ENCODE peak calls at places on chromosome 7, in ten cellular contexts. S is A549; L is brain microvascular endothelial cell; J is astrocyte of the spinal cord; A is CD8-positive, alpha-beta T cell; Q is psoas muscle; V is left ventricle myocardium inferior; C is Peyer's patch; Z is lower leg skin; M is OCI-LY7. P is an unnamed sample.
A peak's percentile ranks its signal among the peaks of the same experiment; 100 is the strongest.

GRCh38 chr7:82050134-82050533 is 280.3 kb upstream of the HGF start:
- DNase-seq in L (peak; percentile 85), J (peak; percentile 93), S (peak; percentile 95), M (no peak), A (no peak), Z (no peak), C (no peak), Q (no peak), V (no peak), P (no peak)

GRCh38 chr7:92873776-92874175 is 37.4 kb upstream of the CDK6 start:
- DNase-seq in L (no peak), Z (no peak), J (peak; percentile 39), Q (no peak), S (no peak), C (no peak), M (no peak), A (no peak), V (no peak), P (no peak)

GRCh38 chr7:78497730-78498129 is 699.2 kb downstream of the PHTF2 start:
- DNase-seq in V (no peak), M (no peak), Z (no peak), Q (no peak), A (no peak), L (no peak), J (no peak), S (no peak), C (no peak), P (no peak)

GRCh38 chr7:25389489-25390106 is 161.3 kb upstream of the NPVF start:
- DNase-seq in Q (no peak), L (peak; percentile 20), V (no peak), C (no peak), S (peak; percentile 54), J (peak; percentile 50), M (peak; percentile 50), Z (no peak), A (no peak), P (peak; percentile 20)

GRCh38 chr7:108114117-108114841 is 15.9 kb downstream of the LAMB4 start:
- DNase-seq in L (no peak), S (peak; percentile 35), J (no peak), Z (no peak), C (no peak), Q (no peak), V (no peak), A (no peak), M (peak; percentile 24), P (no peak)

GRCh38 chr7:10121641-10122040 is 852.0 kb upstream of the PHF14 start:
- DNase-seq in M (no peak), S (no peak), L (no peak), A (no peak), V (no peak), Z (no peak), C (no peak), J (no peak), Q (no peak), P (no peak)

GRCh38 chr7:149489391-149490024 is 8.1 kb downstream of the ZNF746 start:
- DNase-seq in Z (no peak), J (no peak), M (no peak), A (no peak), Q (peak; percentile 42), V (no peak), C (no peak), S (peak; percentile 50), L (no peak), P (no peak)

GRCh38 chr7:41047789-41048191 is 655.1 kb downstream of the INHBA start:
- DNase-seq in S (no peak), V (peak; percentile 47), J (peak; percentile 26), L (peak; percentile 66), C (no peak), Z (no peak), Q (no peak), M (no peak), A (no peak), P (no peak)

GRCh38 chr7:123599766-123600165 is 1.9 kb upstream of the ASB15 start:
- DNase-seq in J (no peak), M (no peak), C (no peak), V (no peak), S (no peak), Q (no peak), A (no peak), L (no peak), Z (no peak), P (no peak)

GRCh38 chr7:41003031-41003925 is 699.6 kb downstream of the INHBA start:
- DNase-seq in Z (no peak), C (no peak), S (peak; percentile 49), L (peak; percentile 35), Q (no peak), V (peak; percentile 30), J (peak; percentile 45), A (no peak), M (peak; percentile 46), P (peak; percentile 15)

GRCh38 chr7:22193361-22194016 is 163.5 kb downstream of the RAPGEF5 start:
- DNase-seq in S (no peak), A (no peak), Z (no peak), M (no peak), Q (no peak), C (no peak), L (no peak), V (peak; percentile 32), J (peak; percentile 47), P (no peak)

GRCh38 chr7:131947661-131948060 is 391.2 kb upstream of the PODXL start:
- DNase-seq in A (no peak), V (no peak), J (no peak), M (no peak), C (no peak), Q (no peak), S (no peak), L (no peak), Z (no peak), P (no peak)

GRCh38 chr7:121547341-121548092 is 151.4 kb upstream of the FAM3C start:
- DNase-seq in V (no peak), J (peak; percentile 77), Z (no peak), Q (no peak), C (no peak), M (peak; percentile 75), L (peak; percentile 40), A (no peak), S (peak; percentile 66), P (peak; percentile 58)

GRCh38 chr7:94656925-94657731 is 1.2 kb upstream of the SGCE start:
- DNase-seq in V (no peak), C (peak; percentile 40), M (peak; percentile 72), Z (no peak), S (peak; percentile 48), J (peak; percentile 65), Q (no peak), L (peak; percentile 38), A (peak; percentile 26), P (no peak)

DNA sequence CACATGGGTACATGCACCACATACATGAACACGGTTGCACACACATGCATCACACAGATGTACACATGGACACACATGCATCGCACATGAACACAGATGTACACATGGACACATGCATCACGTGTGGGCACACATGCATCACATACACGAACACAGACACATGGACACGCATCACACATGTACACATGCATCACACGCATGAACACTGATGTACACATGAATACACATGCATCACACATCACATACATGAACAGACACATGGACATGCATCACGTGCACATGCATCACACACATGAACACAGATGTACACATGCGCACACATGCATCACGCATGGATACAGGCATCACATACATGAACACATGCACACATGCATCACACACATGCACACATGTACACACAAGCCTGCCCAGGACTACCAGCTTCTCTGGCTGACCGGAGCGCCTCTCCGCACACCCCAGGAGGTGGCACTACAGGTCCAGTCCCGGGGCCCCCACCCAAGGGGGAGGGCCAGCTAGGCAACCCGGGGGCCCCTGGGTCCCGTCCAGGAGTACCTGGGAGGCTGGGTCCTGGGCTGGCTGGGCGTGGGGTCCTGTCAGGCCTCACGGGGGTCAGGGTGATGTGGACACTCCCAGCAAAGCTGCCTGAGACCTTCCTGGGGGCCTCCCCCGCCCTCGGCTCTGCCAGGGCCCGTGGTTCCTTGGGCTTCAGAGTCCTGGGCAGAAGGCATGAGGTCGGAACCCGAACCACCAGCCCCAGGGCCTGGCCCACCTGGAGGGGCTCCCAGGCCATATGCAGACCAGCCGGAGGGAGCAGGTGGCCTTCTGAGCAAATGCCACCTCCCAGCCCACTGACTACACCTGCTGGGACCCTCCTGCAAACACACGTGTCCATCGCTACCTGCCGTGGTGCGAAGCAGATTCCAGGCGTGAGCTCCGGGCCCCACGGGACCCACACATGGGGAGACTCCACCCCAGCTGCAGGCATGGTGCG is 19.6 kb downstream of the MICALL2 start:
- DNase-seq in C (no peak), V (no peak), M (no peak), A (no peak), S (no peak), Z (no peak), L (no peak), J (no peak), Q (no peak), P (no peak)
- TF ChIP-seq CTCF in C (no peak), V (peak; percentile 20), M (no peak), A (no peak), S (no peak), Z (no peak), L (peak; percentile 14), J (peak; percentile 8), Q (no peak), P (no peak)

GRCh38 chr7:15860264-15860949 is 173.9 kb upstream of the MEOX2 start:
- DNase-seq in V (no peak), Q (no peak), J (no peak), Z (no peak), S (no peak), L (no peak), M (no peak), A (no peak), C (no peak), P (no peak)
- TF ChIP-seq CTCF in V (no peak), Q (no peak), J (no peak), Z (no peak), S (no peak), L (no peak), M (no peak), A (no peak), C (no peak), P (no peak)

DNA sequence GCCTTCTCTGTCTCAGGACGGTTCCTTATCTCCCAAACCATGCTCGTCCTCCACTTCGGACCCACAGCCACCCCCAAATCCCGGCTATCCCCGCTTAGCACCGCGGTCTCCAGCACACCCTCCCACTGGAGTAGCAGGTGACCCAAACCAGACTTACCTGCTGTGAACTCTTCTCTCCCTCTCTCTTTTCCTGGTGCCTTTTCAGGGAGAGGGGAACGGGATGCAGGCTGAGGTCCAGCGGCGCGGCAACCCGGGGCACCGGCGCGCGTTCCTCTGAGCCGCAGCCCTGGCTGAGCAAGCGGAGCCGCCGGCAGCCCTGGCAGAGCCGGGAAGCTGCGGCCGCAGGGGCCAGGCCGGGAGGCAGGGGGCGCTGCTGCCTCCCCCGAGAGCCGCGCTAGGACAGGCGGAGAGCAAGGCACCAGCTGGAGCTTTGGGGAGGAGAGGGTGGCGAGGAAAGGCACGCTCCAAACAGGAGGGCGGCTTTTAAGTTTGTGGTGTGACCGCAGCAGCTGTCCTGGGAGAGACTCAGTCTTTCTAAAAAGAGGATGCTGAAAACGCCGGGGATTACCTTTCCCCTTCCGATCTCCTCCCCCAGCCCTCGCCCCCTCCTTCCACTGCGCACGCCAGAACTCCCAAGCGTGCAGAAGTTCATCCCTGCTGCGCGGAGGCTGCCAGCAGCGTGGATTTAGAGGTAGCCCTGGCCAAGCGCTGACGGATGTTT is at the start of gene SEMA3D:
- DNase-seq in Z (peak; percentile 93), L (peak; percentile 57), A (peak; percentile 14), J (peak; percentile 88), S (peak; percentile 75), V (peak; percentile 51), M (no peak), C (peak; percentile 86), Q (peak; percentile 71), P (peak; percentile 79)
- TF ChIP-seq CTCF in Z (no peak), L (peak; percentile 80), A (no peak), J (peak; percentile 86), S (peak; percentile 71), V (peak; percentile 81), M (peak; percentile 46), C (peak; percentile 11), Q (peak; percentile 48), P (peak; percentile 85)

GRCh38 chr7:114939484-114940097 is 17.7 kb downstream of the MDFIC start:
- DNase-seq in L (no peak), S (no peak), C (no peak), J (no peak), Q (peak; percentile 38), Z (no peak), M (peak; percentile 7), V (no peak), A (peak; percentile 19), P (no peak)
- TF ChIP-seq CTCF in L (peak; percentile 22), S (no peak), C (no peak), J (peak; percentile 14), Q (peak; percentile 39), Z (no peak), M (peak; percentile 60), V (no peak), A (no peak), P (no peak)

P was measured in GM13976.